ENCODE peak calls at places on chromosomes 5 and 9, in eight cellular contexts. A is body of pancreas; N is NCI-H1436 treated with DMSO at 0.1 percent for 48 hours; Q is endothelial cell; X is DMS53; J is effector CD4-positive, alpha-beta T cell; H is D341Med; R is activated B cell treated with CpG ODN at 0.5 μM for 24 hours. T is an unnamed sample.

GRCh38 chr5:55415071-55415470 is 107.3 kb downstream of the MTREX start:
- DNase-seq in A (no peak), N (no peak), Q (no peak), X (no peak), J (no peak), H (no peak), R (no peak), T (no peak)

GRCh38 chr9:84207443-84208032 is 133.0 kb downstream of the SLC28A3 start:
- DNase-seq in A (no peak), N (no peak), Q (no peak), X (no peak), J (no peak), H (no peak), R (no peak), T (no peak)

GRCh38 chr5:152290181-152290580 is 114.9 kb downstream of the NMUR2 start:
- DNase-seq in A (no peak), N (no peak), Q (no peak), X (no peak), J (no peak), H (no peak), R (no peak), T (no peak)

GRCh38 chr5:140358738-140359310 is 1.2 kb upstream of the SLC4A9 start:
- DNase-seq in A (no peak), N (no peak), Q (peak), X (peak), J (no peak), H (peak), R (no peak), T (no peak)

GRCh38 chr5:39219433-39219832 is at the start of gene FYB1:
- DNase-seq in A (no peak), N (no peak), Q (no peak), X (no peak), J (no peak), H (no peak), R (no peak), T (no peak)

GRCh38 chr9:133701981-133702797 is 36.0 kb downstream of the SARDH start:
- DNase-seq in A (no peak), N (no peak), Q (no peak), X (no peak), J (peak), H (no peak), R (peak), T (no peak)

GRCh38 chr5:154683101-154683757 is 71.9 kb upstream of the LARP1 start:
- DNase-seq in A (no peak), N (no peak), Q (no peak), X (peak), J (no peak), H (no peak), R (no peak), T (no peak)

GRCh38 chr5:36414869-36415282 is 113.2 kb upstream of the RANBP3L start:
- DNase-seq in A (no peak), N (no peak), Q (no peak), X (peak), J (no peak), H (no peak), R (no peak), T (no peak)

GRCh38 chr5:134103397-134103796 is 11.1 kb upstream of the TCF7 start:
- DNase-seq in A (no peak), N (no peak), Q (no peak), X (no peak), J (peak), H (no peak), R (no peak), T (no peak)

GRCh38 chr9:134566196-134566822 is 75.3 kb upstream of the COL5A1 start:
- DNase-seq in A (no peak), N (no peak), Q (no peak), X (no peak), J (no peak), H (no peak), R (no peak), T (no peak)

GRCh38 chr5:154620406-154620805 is 134.8 kb upstream of the LARP1 start:
- DNase-seq in A (no peak), N (no peak), Q (no peak), X (no peak), J (no peak), H (no peak), R (no peak), T (no peak)

GRCh38 chr5:157280927-157281326 is 15.0 kb downstream of the CYFIP2 start:
- DNase-seq in A (no peak), N (no peak), Q (no peak), X (no peak), J (no peak), H (no peak), R (no peak), T (no peak)

GRCh38 chr5:1751864-1752822 is 47.5 kb downstream of the MRPL36 start:
- DNase-seq in A (no peak), N (no peak), Q (no peak), X (no peak), J (no peak), H (peak), R (no peak), T (no peak)

GRCh38 chr9:89175739-89176360 is 2.8 kb downstream of the SHC3 start:
- DNase-seq in A (no peak), N (no peak), Q (no peak), X (no peak), J (no peak), H (no peak), R (no peak), T (no peak)

GRCh38 chr9:82489579-82489915 is 501.0 kb downstream of the SPATA31D1 start:
- DNase-seq in A (no peak), N (no peak), Q (no peak), X (no peak), J (no peak), H (no peak), R (no peak), T (no peak)

GRCh38 chr9:86706391-86706790 is 240.9 kb downstream of the GAS1 start:
- DNase-seq in A (no peak), N (no peak), Q (no peak), X (no peak), J (no peak), H (no peak), R (no peak), T (no peak)

GRCh38 chr5:53929596-53929995 is 369.2 kb downstream of the NDUFS4 start:
- DNase-seq in A (no peak), N (no peak), Q (no peak), X (no peak), J (no peak), H (no peak), R (no peak), T (no peak)

GRCh38 chr5:130034872-130035271 is 130.6 kb downstream of the CHSY3 start:
- DNase-seq in A (no peak), N (no peak), Q (no peak), X (no peak), J (no peak), H (no peak), R (no peak), T (no peak)